ENCODE peak calls at places on chromosomes 12 and 14, in nine cellular contexts. J is psoas muscle, H is transverse colon, D is tibial artery, P is HepG2, T is lung, B is brain microvascular endothelial cell, E is PC-3, R is Caco-2. M is an unnamed sample.
A peak's percentile ranks its signal among the peaks of the same experiment; 100 is the strongest.

GRCh38 chr14:105860615-105861580 is 334.5 kb downstream of the TMEM121 start:
- DNase-seq in J (no peak), H (peak; percentile 14), D (no peak), P (no peak), T (no peak), B (no peak), E (no peak), R (no peak), M (peak; percentile 42)

GRCh38 chr14:30227871-30228270 is 300.2 kb upstream of the PRKD1 start:
- DNase-seq in J (peak; percentile 35), H (no peak), D (peak; percentile 66), P (no peak), T (no peak), B (peak; percentile 28), E (peak; percentile 86), R (no peak), M (no peak)

GRCh38 chr12:75699251-75699650 is 187.8 kb upstream of the KRR1 start:
- DNase-seq in J (no peak), H (no peak), D (no peak), P (no peak), T (no peak), B (no peak), E (no peak), R (no peak), M (no peak)

GRCh38 chr12:121240484-121241202 is 30.7 kb downstream of the P2RX4 start:
- DNase-seq in J (peak; percentile 76), H (peak; percentile 75), D (peak; percentile 89), P (no peak), T (peak; percentile 59), B (peak; percentile 25), E (no peak), R (no peak), M (no peak)

GRCh38 chr12:67784831-67785230 is 136.3 kb downstream of the DYRK2 start:
- DNase-seq in J (no peak), H (no peak), D (no peak), P (no peak), T (no peak), B (no peak), E (no peak), R (no peak), M (no peak)

GRCh38 chr12:75476076-75476475 is 4.5 kb upstream of the GLIPR1 start:
- DNase-seq in J (no peak), H (no peak), D (no peak), P (no peak), T (no peak), B (no peak), E (no peak), R (no peak), M (no peak)

GRCh38 chr12:64824500-64825142 is at the start of gene TBC1D30:
- DNase-seq in J (peak; percentile 25), H (no peak), D (no peak), P (no peak), T (no peak), B (peak; percentile 4), E (peak; percentile 52), R (peak; percentile 39), M (peak; percentile 73)

GRCh38 chr12:129186952-129187351 is 333.7 kb downstream of the GLT1D1 start:
- DNase-seq in J (no peak), H (no peak), D (no peak), P (no peak), T (no peak), B (no peak), E (peak; percentile 17), R (peak; percentile 12), M (no peak)

GRCh38 chr12:126588586-126589249 is 1523.5 kb downstream of the AACS start:
- DNase-seq in J (no peak), H (no peak), D (no peak), P (no peak), T (no peak), B (no peak), E (peak; percentile 18), R (no peak), M (peak; percentile 2)

GRCh38 chr14:99572173-99572999 is 31.6 kb downstream of the CCDC85C start:
- DNase-seq in J (no peak), H (peak; percentile 61), D (no peak), P (no peak), T (no peak), B (no peak), E (no peak), R (no peak), M (no peak)

GRCh38 chr14:101219896-101220703 is 316.6 kb upstream of the RTL1 start:
- DNase-seq in J (no peak), H (no peak), D (peak; percentile 28), P (no peak), T (no peak), B (no peak), E (no peak), R (no peak), M (no peak)

GRCh38 chr14:103130017-103130764 is 6.9 kb downstream of the TNFAIP2 start:
- DNase-seq in J (no peak), H (no peak), D (no peak), P (no peak), T (no peak), B (no peak), E (no peak), R (no peak), M (no peak)

GRCh38 chr12:43336962-43337555 is 214.9 kb downstream of the ADAMTS20 start:
- DNase-seq in J (no peak), H (no peak), D (no peak), P (no peak), T (no peak), B (no peak), E (peak; percentile 59), R (no peak), M (no peak)

GRCh38 chr12:107436376-107436775 is 249.2 kb upstream of the PWP1 start:
- DNase-seq in J (no peak), H (no peak), D (no peak), P (peak; percentile 21), T (no peak), B (peak; percentile 61), E (peak; percentile 37), R (no peak), M (no peak)

GRCh38 chr14:81172353-81172752 is 48.4 kb downstream of the GTF2A1 start:
- DNase-seq in J (no peak), H (no peak), D (no peak), P (no peak), T (no peak), B (no peak), E (no peak), R (no peak), M (peak; percentile 18)

DNA sequence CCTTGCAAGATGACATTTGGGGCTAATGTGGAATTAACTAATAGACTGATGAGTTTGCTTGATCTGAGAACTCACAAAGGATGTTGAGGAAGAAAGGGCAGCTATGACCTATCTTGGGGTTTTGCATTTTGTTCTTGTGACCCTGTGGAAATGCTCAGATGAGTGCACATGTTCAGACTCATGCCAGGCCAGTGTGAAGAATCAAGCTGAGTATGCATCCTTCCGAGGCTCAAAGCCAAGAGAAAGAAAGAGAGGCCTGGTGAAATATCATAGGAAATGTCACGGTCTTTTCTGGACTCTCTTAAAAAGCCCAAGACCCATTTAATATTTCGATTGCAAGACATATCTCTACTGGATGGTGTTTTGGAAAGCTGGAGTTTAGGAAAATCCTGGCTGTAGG is 96.3 kb downstream of the CACNA1C start:
- DNase-seq in J (no peak), H (no peak), D (no peak), P (no peak), T (no peak), B (no peak), E (no peak), R (no peak), M (no peak)
- H3K27me3 ChIP-seq in J (no peaks in the 10 kb centered on the region), H (no peaks in the 10 kb centered on the region), D (no peaks in the 10 kb centered on the region), P (peaks cover 7% of the 10 kb centered on the region), T (no peaks in the 10 kb centered on the region), B (no peaks in the 10 kb centered on the region), E (peaks cover 44% of the 10 kb centered on the region), R (no peaks in the 10 kb centered on the region), M (no peaks in the 10 kb centered on the region)

GRCh38 chr12:112555621-112556233 is 137.0 kb downstream of the PTPN11 start:
- DNase-seq in J (no peak), H (no peak), D (no peak), P (no peak), T (no peak), B (no peak), E (peak; percentile 22), R (no peak), M (no peak)
- TF ChIP-seq CTCF in J (no peak), H (no peak), D (no peak), P (no peak), T (no peak), B (no peak), E (peak; percentile 46), R (no peak), M (no peak)

GRCh38 chr14:74670726-74671125 is 42.2 kb downstream of the AREL1 start:
- DNase-seq in J (no peak), H (no peak), D (no peak), P (no peak), T (no peak), B (peak; percentile 33), E (peak; percentile 59), R (no peak), M (no peak)
- H3K36me3 ChIP-seq in J (peaks cover 99% of the 10 kb centered on the region), H (no peaks in the 10 kb centered on the region), D (peaks cover 43% of the 10 kb centered on the region), P (peaks cover 17% of the 10 kb centered on the region), T (peaks cover 52% of the 10 kb centered on the region), B (peaks cover 61% of the 10 kb centered on the region), E (peaks cover 52% of the 10 kb centered on the region), R (peaks cover 4% of the 10 kb centered on the region), M (peaks cover 18% of the 10 kb centered on the region)

DNA sequence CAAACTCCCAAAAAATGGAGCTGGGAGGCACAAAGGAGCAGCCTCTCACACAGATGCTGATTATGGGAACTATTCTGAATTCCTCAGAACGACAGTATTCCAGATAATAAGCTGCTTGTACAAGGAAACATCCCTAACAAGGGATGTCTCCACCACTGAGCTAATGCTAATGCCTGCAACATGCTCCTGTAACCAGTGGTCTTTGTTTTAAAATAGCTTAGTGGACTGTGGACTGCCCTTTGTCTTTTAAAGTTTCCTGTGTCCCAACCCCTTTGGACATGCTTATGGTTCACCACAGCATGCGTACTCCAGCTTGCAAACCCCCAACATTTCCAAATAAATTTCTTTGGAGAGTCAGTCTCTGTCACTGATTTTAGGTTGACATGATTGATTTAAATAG is 16.4 kb upstream of the PITPNM2 start:
- DNase-seq in J (no peak), H (no peak), D (no peak), P (peak; percentile 55), T (no peak), B (no peak), E (no peak), R (no peak), M (no peak)
- H3K27me3 ChIP-seq in J (no peaks in the 10 kb centered on the region), H (no peaks in the 10 kb centered on the region), D (no peaks in the 10 kb centered on the region), P (no peaks in the 10 kb centered on the region), T (no peaks in the 10 kb centered on the region), B (no peaks in the 10 kb centered on the region), E (no peaks in the 10 kb centered on the region), R (no peaks in the 10 kb centered on the region), M (no peaks in the 10 kb centered on the region)

M was measured in GM06990.